ENCODE peak calls at places on chromosomes 5 and 9, in seven cellular contexts. G, S, O, U, Z, L and X are unnamed samples.

GRCh38 chr9:77011973-77012817 is 7.3 kb upstream of the FOXB2 start:
- DNase-seq in G (no peak), S (no peak), O (peak), U (no peak), Z (peak), L (peak), X (no peak)

GRCh38 chr5:29485333-29485732 is 1708.2 kb upstream of the CDH6 start:
- DNase-seq in G (no peak), S (no peak), O (no peak), U (no peak), Z (no peak), L (no peak), X (no peak)

GRCh38 chr5:139710370-139711066 is 62.4 kb downstream of the CXXC5 start:
- DNase-seq in G (peak), S (peak), O (peak), U (no peak), Z (peak), L (peak), X (peak)

GRCh38 chr9:113957778-113958430 is 81.8 kb downstream of the ZNF618 start:
- DNase-seq in G (no peak), S (no peak), O (no peak), U (peak), Z (peak), L (no peak), X (no peak)

GRCh38 chr9:112333639-112334318 is 360 bp upstream of the PTBP3 start:
- DNase-seq in G (peak), S (peak), O (peak), U (peak), Z (peak), L (peak), X (peak)

GRCh38 chr5:36691993-36692392 is 85.6 kb downstream of the SLC1A3 start:
- DNase-seq in G (no peak), S (peak), O (no peak), U (no peak), Z (peak), L (no peak), X (no peak)

GRCh38 chr5:82605441-82605973 is 327.4 kb upstream of the RPS23 start:
- DNase-seq in G (no peak), S (no peak), O (no peak), U (no peak), Z (no peak), L (no peak), X (no peak)

GRCh38 chr5:35898952-35899351 is 39.5 kb downstream of the CAPSL start:
- DNase-seq in G (no peak), S (no peak), O (no peak), U (no peak), Z (no peak), L (no peak), X (no peak)

GRCh38 chr5:159050408-159051091 is 49.2 kb downstream of the EBF1 start:
- DNase-seq in G (no peak), S (no peak), O (no peak), U (no peak), Z (peak), L (no peak), X (no peak)

GRCh38 chr9:123735376-123735775 is 194.6 kb downstream of the DENND1A start:
- DNase-seq in G (no peak), S (no peak), O (no peak), U (no peak), Z (no peak), L (no peak), X (no peak)

GRCh38 chr5:141495456-141495811 is 6.6 kb downstream of the PCDHGC5 start:
- DNase-seq in G (peak), S (no peak), O (no peak), U (no peak), Z (no peak), L (no peak), X (no peak)

GRCh38 chr5:80125962-80126480 is 90.9 kb downstream of the THBS4 start:
- DNase-seq in G (no peak), S (no peak), O (no peak), U (no peak), Z (peak), L (no peak), X (no peak)

GRCh38 chr5:643351-643801 is 31.2 kb downstream of the CEP72 start:
- DNase-seq in G (peak), S (no peak), O (no peak), U (no peak), Z (no peak), L (no peak), X (peak)

GRCh38 chr5:2507611-2508010 is 243.9 kb downstream of the IRX2 start:
- DNase-seq in G (no peak), S (no peak), O (no peak), U (no peak), Z (no peak), L (no peak), X (no peak)

GRCh38 chr5:67350600-67351315 is 154.2 kb upstream of the CD180 start:
- DNase-seq in G (peak), S (no peak), O (no peak), U (no peak), Z (no peak), L (peak), X (no peak)

GRCh38 chr9:79694676-79695400 is 123.1 kb downstream of the TLE4 start:
- DNase-seq in G (no peak), S (no peak), O (no peak), U (peak), Z (peak), L (no peak), X (no peak)

GRCh38 chr5:1497271-1497777 is 26.4 kb downstream of the LPCAT1 start:
- DNase-seq in G (no peak), S (no peak), O (no peak), U (no peak), Z (no peak), L (peak), X (no peak)

GRCh38 chr9:91777437-91777836 is 172.6 kb downstream of the ROR2 start:
- DNase-seq in G (peak), S (no peak), O (no peak), U (peak), Z (peak), L (no peak), X (no peak)

GRCh38 chr5:10288600-10289213 is 19.0 kb downstream of the CMBL start:
- DNase-seq in G (no peak), S (peak), O (peak), U (no peak), Z (no peak), L (peak), X (peak)

GRCh38 chr5:170226138-170226435 is 6.7 kb upstream of the C5orf58 start:
- DNase-seq in G (no peak), S (no peak), O (no peak), U (no peak), Z (no peak), L (no peak), X (no peak)

GRCh38 chr9:108933231-108933630 is 693 bp downstream of the ELP1 start:
- DNase-seq in G (no peak), S (no peak), O (no peak), U (no peak), Z (peak), L (no peak), X (no peak)
- H3K27ac ChIP-seq in G (peak), S (peak), O (peak), U (peak), Z (peak), L (peak), X (no peak)

GRCh38 chr5:179869101-179869500 is 10.5 kb upstream of the MRNIP start:
- DNase-seq in G (peak), S (no peak), O (no peak), U (no peak), Z (no peak), L (no peak), X (no peak)

GRCh38 chr5:179869641-179870402 is 11.2 kb upstream of the MRNIP start:
- DNase-seq in G (peak), S (no peak), O (no peak), U (no peak), Z (no peak), L (no peak), X (no peak)

GRCh38 chr5:179871506-179871905 is 12.9 kb upstream of the MRNIP start:
- DNase-seq in G (no peak), S (no peak), O (no peak), U (no peak), Z (no peak), L (no peak), X (peak)

GRCh38 chr5:179870952-179871351 is 12.3 kb upstream of the MRNIP start:
- DNase-seq in G (no peak), S (no peak), O (no peak), U (no peak), Z (no peak), L (no peak), X (no peak)

DNA sequence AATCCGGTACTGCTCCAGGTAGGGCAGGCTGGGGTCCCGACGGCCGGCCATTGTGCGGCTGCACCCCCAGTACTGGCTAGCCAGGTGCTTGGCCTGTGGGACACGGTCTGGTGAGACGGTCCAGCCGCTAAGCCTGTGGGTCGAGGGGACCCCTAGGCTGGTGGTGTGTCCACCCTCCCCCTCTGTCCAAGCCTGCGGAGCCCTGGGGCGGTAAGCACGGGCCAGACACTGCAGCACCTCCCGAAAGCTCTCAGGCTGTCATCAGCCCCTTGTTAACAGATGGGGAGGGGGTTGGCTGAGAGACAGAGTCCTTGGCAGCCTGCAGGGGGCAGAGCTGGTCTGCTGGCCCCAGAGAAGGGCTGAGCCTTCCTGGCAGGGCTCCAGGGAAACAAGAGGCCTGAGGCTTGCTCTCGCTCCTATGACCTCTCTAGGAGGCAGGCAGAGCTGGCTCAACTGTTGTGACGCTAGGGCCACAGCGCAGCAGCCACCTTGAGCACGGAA is 11.8 kb upstream of the MRNIP start:
- DNase-seq in G (no peak), S (peak), O (peak), U (no peak), Z (peak), L (no peak), X (peak)
- TF ChIP-seq CTCF in G (no peak), S (no peak), O (peak), U (peak), Z (peak), L (no peak), X (no peak)

DNA sequence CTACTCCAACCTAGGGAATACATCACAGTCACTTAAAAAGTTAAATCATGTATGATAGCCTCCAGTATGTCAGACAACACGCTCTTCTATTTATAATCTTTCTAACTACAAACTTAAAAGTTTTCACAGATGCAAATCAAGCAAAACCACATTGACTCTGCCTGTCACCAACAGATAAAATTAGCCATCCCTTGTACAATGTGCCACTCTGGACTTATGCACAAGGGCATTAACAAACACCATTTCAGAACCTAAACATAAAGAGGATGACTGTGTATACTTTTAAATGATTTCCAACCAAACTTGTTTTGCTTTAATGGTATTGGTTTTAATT is 14.7 kb downstream of the ERP44 start:
- DNase-seq in G (no peak), S (no peak), O (no peak), U (no peak), Z (no peak), L (no peak), X (no peak)
- H3K27ac ChIP-seq in G (no peak), S (no peak), O (no peak), U (no peak), Z (no peak), L (no peak), X (no peak)

GRCh38 chr9:129036241-129036922 is at the start of gene MIGA2:
- DNase-seq in G (peak), S (peak), O (peak), U (peak), Z (peak), L (peak), X (peak)

GRCh38 chr9:129037767-129038098 is 1.3 kb downstream of the MIGA2 start:
- DNase-seq in G (peak), S (no peak), O (no peak), U (no peak), Z (peak), L (no peak), X (no peak)

GRCh38 chr9:129038109-129038852 is 1.9 kb downstream of the MIGA2 start:
- DNase-seq in G (no peak), S (peak), O (no peak), U (no peak), Z (no peak), L (no peak), X (no peak)

GRCh38 chr9:129040113-129040643 is 3.8 kb downstream of the MIGA2 start:
- DNase-seq in G (no peak), S (no peak), O (no peak), U (no peak), Z (no peak), L (no peak), X (no peak)

GRCh38 chr9:129036923-129037766 is 719 bp downstream of the MIGA2 start:
- DNase-seq in G (no peak), S (no peak), O (no peak), U (no peak), Z (no peak), L (no peak), X (no peak)
- TF ChIP-seq CTCF in G (no peak), S (no peak), O (no peak), U (no peak), Z (no peak), L (no peak), X (no peak)

GRCh38 chr5:95285406-95285761 is 490 bp upstream of the MCTP1 start:
- DNase-seq in G (no peak), S (no peak), O (no peak), U (no peak), Z (no peak), L (no peak), X (no peak)
- H3K27ac ChIP-seq in G (no peak), S (no peak), O (no peak), U (no peak), Z (no peak), L (no peak), X (no peak)